ENCODE peak calls at places on chromosomes 11 and 22, in seven cellular contexts. One of them, this sample, is unnamed.

GRCh38 chr11:33830903-33831648 is 56.8 kb upstream of the FBXO3 start:
- DNase-seq in transverse colon: no peak
- DNase-seq in cardiac muscle cell: no peak
- DNase-seq in fibroblast of pulmonary artery: no peak
- DNase-seq in brain microvascular endothelial cell: no peak
- DNase-seq in kidney: no peak
- DNase-seq in pancreas: no peak
- DNase-seq in this sample: no peak

GRCh38 chr22:34886812-34887211 is 179.1 kb upstream of the ISX start:
- DNase-seq in kidney: no peak
- DNase-seq in transverse colon: no peak
- DNase-seq in cardiac muscle cell: no peak
- DNase-seq in fibroblast of pulmonary artery: no peak
- DNase-seq in pancreas: no peak
- DNase-seq in brain microvascular endothelial cell: no peak
- DNase-seq in this sample: no peak

GRCh38 chr22:38570841-38571364 is 920 bp upstream of the DMC1 start:
- DNase-seq in pancreas: peak
- DNase-seq in brain microvascular endothelial cell: no peak
- DNase-seq in kidney: peak
- DNase-seq in cardiac muscle cell: peak
- DNase-seq in fibroblast of pulmonary artery: peak
- DNase-seq in transverse colon: peak
- DNase-seq in this sample: no peak

GRCh38 chr11:57315491-57315890 is 9.3 kb downstream of the TNKS1BP1 start:
- DNase-seq in transverse colon: peak
- DNase-seq in pancreas: no peak
- DNase-seq in brain microvascular endothelial cell: peak
- DNase-seq in fibroblast of pulmonary artery: peak
- DNase-seq in kidney: peak
- DNase-seq in cardiac muscle cell: no peak
- DNase-seq in this sample: peak

GRCh38 chr11:18455686-18456372 is at the start of gene LDHAL6A:
- DNase-seq in brain microvascular endothelial cell: no peak
- DNase-seq in kidney: no peak
- DNase-seq in pancreas: peak
- DNase-seq in cardiac muscle cell: no peak
- DNase-seq in fibroblast of pulmonary artery: no peak
- DNase-seq in transverse colon: no peak
- DNase-seq in this sample: no peak

GRCh38 chr22:28792491-28793383 is 7.6 kb downstream of the XBP1 start:
- DNase-seq in kidney: no peak
- DNase-seq in brain microvascular endothelial cell: no peak
- DNase-seq in transverse colon: no peak
- DNase-seq in cardiac muscle cell: no peak
- DNase-seq in pancreas: peak
- DNase-seq in fibroblast of pulmonary artery: no peak
- DNase-seq in this sample: no peak

GRCh38 chr11:125257185-125257584 is 92.6 kb downstream of the PKNOX2 start:
- DNase-seq in kidney: no peak
- DNase-seq in cardiac muscle cell: no peak
- DNase-seq in pancreas: no peak
- DNase-seq in fibroblast of pulmonary artery: no peak
- DNase-seq in brain microvascular endothelial cell: no peak
- DNase-seq in transverse colon: no peak
- DNase-seq in this sample: no peak

GRCh38 chr22:47395481-47395880 is 633.0 kb downstream of the TBC1D22A start:
- DNase-seq in fibroblast of pulmonary artery: peak
- DNase-seq in cardiac muscle cell: no peak
- DNase-seq in brain microvascular endothelial cell: peak
- DNase-seq in kidney: peak
- DNase-seq in transverse colon: no peak
- DNase-seq in pancreas: no peak
- DNase-seq in this sample: no peak

GRCh38 chr22:44338906-44339305 is 26.2 kb upstream of the SHISAL1 start:
- DNase-seq in kidney: no peak
- DNase-seq in cardiac muscle cell: no peak
- DNase-seq in transverse colon: no peak
- DNase-seq in fibroblast of pulmonary artery: no peak
- DNase-seq in pancreas: no peak
- DNase-seq in brain microvascular endothelial cell: no peak
- DNase-seq in this sample: no peak

GRCh38 chr22:42770941-42771647 is 50.4 kb upstream of the A4GALT start:
- DNase-seq in transverse colon: no peak
- DNase-seq in kidney: no peak
- DNase-seq in cardiac muscle cell: no peak
- DNase-seq in brain microvascular endothelial cell: no peak
- DNase-seq in pancreas: no peak
- DNase-seq in fibroblast of pulmonary artery: no peak
- DNase-seq in this sample: no peak

GRCh38 chr11:7977251-7977917 is 9.8 kb upstream of the EIF3F start:
- DNase-seq in cardiac muscle cell: no peak
- DNase-seq in pancreas: no peak
- DNase-seq in brain microvascular endothelial cell: peak
- DNase-seq in kidney: no peak
- DNase-seq in fibroblast of pulmonary artery: peak
- DNase-seq in transverse colon: no peak
- DNase-seq in this sample: peak

GRCh38 chr22:30575011-30575671 is 676 bp upstream of the GAL3ST1 start:
- DNase-seq in brain microvascular endothelial cell: peak
- DNase-seq in pancreas: no peak
- DNase-seq in fibroblast of pulmonary artery: peak
- DNase-seq in kidney: no peak
- DNase-seq in transverse colon: no peak
- DNase-seq in cardiac muscle cell: no peak
- DNase-seq in this sample: peak

GRCh38 chr11:45648931-45649330 is 16.5 kb downstream of the CHST1 start:
- DNase-seq in fibroblast of pulmonary artery: no peak
- DNase-seq in cardiac muscle cell: no peak
- DNase-seq in brain microvascular endothelial cell: no peak
- DNase-seq in pancreas: no peak
- DNase-seq in transverse colon: no peak
- DNase-seq in kidney: no peak
- DNase-seq in this sample: no peak

GRCh38 chr11:65113361-65113756 is 1.7 kb downstream of the TM7SF2 start:
- DNase-seq in kidney: peak
- DNase-seq in cardiac muscle cell: no peak
- DNase-seq in transverse colon: no peak
- DNase-seq in pancreas: peak
- DNase-seq in brain microvascular endothelial cell: no peak
- DNase-seq in fibroblast of pulmonary artery: no peak
- DNase-seq in this sample: peak

GRCh38 chr11:134439181-134439580 is 27.1 kb upstream of the B3GAT1 start:
- DNase-seq in brain microvascular endothelial cell: no peak
- DNase-seq in fibroblast of pulmonary artery: no peak
- DNase-seq in pancreas: no peak
- DNase-seq in kidney: no peak
- DNase-seq in transverse colon: peak
- DNase-seq in cardiac muscle cell: no peak
- DNase-seq in this sample: no peak

GRCh38 chr11:130599073-130599654 is 150.7 kb downstream of the ADAMTS15 start:
- DNase-seq in kidney: peak
- DNase-seq in pancreas: no peak
- DNase-seq in fibroblast of pulmonary artery: peak
- DNase-seq in brain microvascular endothelial cell: no peak
- DNase-seq in cardiac muscle cell: peak
- DNase-seq in transverse colon: peak
- DNase-seq in this sample: peak

GRCh38 chr11:81007046-81007445 is 1566.2 kb upstream of the TENM4 start:
- DNase-seq in brain microvascular endothelial cell: peak
- DNase-seq in fibroblast of pulmonary artery: peak
- DNase-seq in cardiac muscle cell: peak
- DNase-seq in transverse colon: no peak
- DNase-seq in pancreas: no peak
- DNase-seq in kidney: no peak
- DNase-seq in this sample: peak

GRCh38 chr11:70556884-70557741 is 158.8 kb downstream of the CTTN start:
- DNase-seq in transverse colon: peak
- DNase-seq in brain microvascular endothelial cell: no peak
- DNase-seq in pancreas: no peak
- DNase-seq in cardiac muscle cell: no peak
- DNase-seq in fibroblast of pulmonary artery: no peak
- DNase-seq in kidney: peak
- DNase-seq in this sample: no peak

GRCh38 chr11:81237139-81237538 is 1496.5 kb downstream of the FAM181B start:
- DNase-seq in fibroblast of pulmonary artery: peak
- DNase-seq in brain microvascular endothelial cell: peak
- DNase-seq in pancreas: no peak
- DNase-seq in cardiac muscle cell: peak
- DNase-seq in transverse colon: no peak
- DNase-seq in kidney: no peak
- DNase-seq in this sample: peak

GRCh38 chr22:42289671-42290269 is 19.3 kb upstream of the TCF20 start:
- DNase-seq in fibroblast of pulmonary artery: no peak
- DNase-seq in kidney: no peak
- DNase-seq in brain microvascular endothelial cell: no peak
- DNase-seq in pancreas: peak
- DNase-seq in cardiac muscle cell: no peak
- DNase-seq in transverse colon: no peak
- DNase-seq in this sample: no peak

GRCh38 chr11:68780829-68781228 is 29.5 kb upstream of the TESMIN start:
- DNase-seq in cardiac muscle cell: peak
- DNase-seq in fibroblast of pulmonary artery: peak
- DNase-seq in transverse colon: peak
- DNase-seq in brain microvascular endothelial cell: no peak
- DNase-seq in pancreas: no peak
- DNase-seq in kidney: no peak
- DNase-seq in this sample: peak

GRCh38 chr22:20656902-20657836 is 116.7 kb upstream of the SERPIND1 start:
- DNase-seq in kidney: no peak
- DNase-seq in transverse colon: no peak
- DNase-seq in pancreas: no peak
- DNase-seq in fibroblast of pulmonary artery: no peak
- DNase-seq in cardiac muscle cell: no peak
- DNase-seq in brain microvascular endothelial cell: no peak
- DNase-seq in this sample: no peak

GRCh38 chr11:64459016-64459415 is 100.1 kb downstream of the RPS6KA4 start:
- DNase-seq in kidney: peak
- DNase-seq in brain microvascular endothelial cell: no peak
- DNase-seq in transverse colon: no peak
- DNase-seq in cardiac muscle cell: no peak
- DNase-seq in pancreas: no peak
- DNase-seq in fibroblast of pulmonary artery: no peak
- DNase-seq in this sample: no peak

GRCh38 chr11:72652871-72653615 is 21.2 kb downstream of the PDE2A start:
- DNase-seq in pancreas: no peak
- DNase-seq in fibroblast of pulmonary artery: no peak
- DNase-seq in brain microvascular endothelial cell: no peak
- DNase-seq in cardiac muscle cell: peak
- DNase-seq in transverse colon: no peak
- DNase-seq in kidney: peak
- DNase-seq in this sample: no peak

GRCh38 chr11:869399-870126 is 26.9 kb downstream of the TSPAN4 start:
- DNase-seq in brain microvascular endothelial cell: no peak
- DNase-seq in kidney: no peak
- DNase-seq in cardiac muscle cell: no peak
- DNase-seq in transverse colon: no peak
- DNase-seq in fibroblast of pulmonary artery: no peak
- DNase-seq in pancreas: no peak
- DNase-seq in this sample: no peak

GRCh38 chr11:117199061-117199915 is at the start of gene TAGLN:
- DNase-seq in cardiac muscle cell: peak
- DNase-seq in transverse colon: peak
- DNase-seq in pancreas: peak
- DNase-seq in kidney: peak
- DNase-seq in fibroblast of pulmonary artery: peak
- DNase-seq in brain microvascular endothelial cell: peak
- DNase-seq in this sample: peak

DNA sequence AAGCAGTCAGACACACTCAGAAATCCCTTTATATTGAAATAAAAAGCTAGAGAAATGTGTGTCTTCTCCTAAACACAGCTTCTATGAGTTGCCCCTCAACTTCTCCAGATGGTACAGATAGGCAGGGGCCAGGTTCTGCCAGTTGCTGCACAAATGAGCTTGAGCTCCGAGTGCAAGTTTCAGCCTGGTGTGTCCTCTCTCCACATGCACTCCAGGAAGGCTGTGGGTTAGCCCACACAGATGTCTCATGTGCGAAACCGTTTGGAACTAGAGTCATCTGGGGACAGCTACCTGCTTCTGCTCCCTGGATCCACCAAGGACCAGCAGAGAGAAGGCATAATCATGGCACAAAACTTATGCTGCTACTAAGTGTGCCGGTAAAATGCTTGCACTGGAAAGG is 812.6 kb downstream of the OPCML start:
- DNase-seq in brain microvascular endothelial cell: no peak
- DNase-seq in pancreas: no peak
- DNase-seq in cardiac muscle cell: no peak
- DNase-seq in transverse colon: no peak
- DNase-seq in fibroblast of pulmonary artery: no peak
- DNase-seq in kidney: no peak
- DNase-seq in this sample: no peak
- TF ChIP-seq CTCF in brain microvascular endothelial cell: no peak
- TF ChIP-seq CTCF in pancreas: no peak
- TF ChIP-seq CTCF in cardiac muscle cell: no peak
- TF ChIP-seq CTCF in transverse colon: no peak
- TF ChIP-seq CTCF in fibroblast of pulmonary artery: no peak
- TF ChIP-seq CTCF in kidney: no peak
- TF ChIP-seq CTCF in this sample: no peak

DNA sequence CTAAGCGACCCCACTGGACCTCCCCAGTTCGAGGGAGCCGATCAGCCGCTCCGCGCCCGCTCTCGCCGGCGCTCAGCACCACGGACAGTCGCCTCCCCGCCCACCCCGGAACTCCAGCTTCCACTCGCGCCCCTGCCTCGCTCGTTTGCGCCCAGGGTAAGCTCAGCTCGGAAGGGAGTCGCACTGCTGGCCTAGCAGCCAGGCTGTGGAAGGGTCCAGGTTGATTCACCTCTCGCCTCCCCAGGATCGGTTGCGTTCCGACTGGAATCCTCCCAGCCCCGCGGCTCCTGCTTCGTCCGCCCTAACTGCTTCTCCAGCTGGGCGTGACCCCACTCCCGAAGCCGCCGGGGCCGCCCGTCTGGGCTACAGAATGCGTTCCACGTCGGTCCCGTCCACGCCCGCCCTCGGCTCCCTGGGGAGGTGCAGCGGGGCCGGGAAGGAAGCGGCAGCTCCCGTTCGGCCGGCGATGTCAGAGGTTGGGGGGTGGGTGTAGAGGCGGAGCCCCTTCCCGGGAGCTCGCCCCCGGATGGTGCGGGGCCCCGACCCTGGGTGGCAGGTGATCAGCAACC is 343 bp downstream of the SCN3B start:
- DNase-seq in pancreas: peak
- DNase-seq in brain microvascular endothelial cell: peak
- DNase-seq in fibroblast of pulmonary artery: peak
- DNase-seq in cardiac muscle cell: peak
- DNase-seq in kidney: peak
- DNase-seq in transverse colon: peak
- DNase-seq in this sample: peak
- TF ChIP-seq CTCF in pancreas: no peak
- TF ChIP-seq CTCF in brain microvascular endothelial cell: no peak
- TF ChIP-seq CTCF in fibroblast of pulmonary artery: no peak
- TF ChIP-seq CTCF in cardiac muscle cell: no peak
- TF ChIP-seq CTCF in kidney: no peak
- TF ChIP-seq CTCF in transverse colon: no peak
- TF ChIP-seq CTCF in this sample: no peak

GRCh38 chr11:112086422-112087191 is at the start of the genes SDHD and TIMM8B:
- DNase-seq in fibroblast of pulmonary artery: peak
- DNase-seq in transverse colon: peak
- DNase-seq in pancreas: peak
- DNase-seq in kidney: peak
- DNase-seq in cardiac muscle cell: peak
- DNase-seq in brain microvascular endothelial cell: peak
- DNase-seq in this sample: peak
- TF ChIP-seq CTCF in fibroblast of pulmonary artery: peak
- TF ChIP-seq CTCF in transverse colon: peak
- TF ChIP-seq CTCF in pancreas: no peak
- TF ChIP-seq CTCF in kidney: peak
- TF ChIP-seq CTCF in cardiac muscle cell: peak
- TF ChIP-seq CTCF in brain microvascular endothelial cell: peak
- TF ChIP-seq CTCF in this sample: peak

GRCh38 chr11:91248199-91248807 is 976.3 kb upstream of the FAT3 start:
- DNase-seq in pancreas: no peak
- DNase-seq in fibroblast of pulmonary artery: peak
- DNase-seq in kidney: no peak
- DNase-seq in transverse colon: no peak
- DNase-seq in brain microvascular endothelial cell: peak
- DNase-seq in cardiac muscle cell: peak
- DNase-seq in this sample: peak
- TF ChIP-seq CTCF in pancreas: peak
- TF ChIP-seq CTCF in fibroblast of pulmonary artery: peak
- TF ChIP-seq CTCF in kidney: peak
- TF ChIP-seq CTCF in transverse colon: peak
- TF ChIP-seq CTCF in brain microvascular endothelial cell: peak
- TF ChIP-seq CTCF in cardiac muscle cell: peak
- TF ChIP-seq CTCF in this sample: peak